ENCODE peak calls at places on chromosomes 7 and 10, in nine cellular contexts. U is cerebellum; F is GM23248; N is activated naive CD4-positive, alpha-beta T cell; Z is naive thymus-derived CD8-positive, alpha-beta T cell; W is T1000; E is GM12891; C is effector memory CD4-positive, alpha-beta T cell; L is stimulated activated CD4-positive, alpha-beta T cell treated with anti-CD3 and anti-CD28 coated beads, Interleukin-12 subunit alpha, Interleukin-12 subunit beta, amount 100 ng/mL, for 48 hours. I is an unnamed sample.

GRCh38 chr7:154388412-154388811 is 336.2 kb downstream of the DPP6 start:
- DNase-seq in W (no peak), N (no peak), E (no peak), L (no peak), C (no peak), Z (no peak), F (no peak), U (no peak), I (no peak)

GRCh38 chr10:114492351-114493037 is 88.2 kb upstream of the AFAP1L2 start:
- DNase-seq in N (no peak), Z (no peak), W (no peak), C (no peak), F (no peak), U (peak), L (no peak), E (no peak), I (no peak)

GRCh38 chr10:98013122-98013521 is 17.3 kb downstream of the CRTAC1 start:
- DNase-seq in L (no peak), C (no peak), Z (no peak), N (no peak), E (no peak), W (no peak), F (no peak), U (no peak), I (no peak)

GRCh38 chr10:132461103-132461682 is 64.2 kb downstream of the PWWP2B start:
- DNase-seq in N (no peak), Z (no peak), U (no peak), W (no peak), E (no peak), F (no peak), L (no peak), C (no peak), I (no peak)

GRCh38 chr10:4383683-4384082 is 442.3 kb upstream of the AKR1E2 start:
- DNase-seq in F (peak), C (no peak), Z (no peak), W (no peak), L (no peak), U (no peak), N (no peak), E (no peak), I (no peak)

GRCh38 chr10:100738055-100738827 is 7.1 kb upstream of the PAX2 start:
- DNase-seq in L (no peak), U (no peak), Z (no peak), C (no peak), N (no peak), E (no peak), F (no peak), W (no peak), I (no peak)

GRCh38 chr7:81075150-81075549 is 156.3 kb upstream of the SEMA3C start:
- DNase-seq in C (no peak), W (no peak), F (peak), E (no peak), N (no peak), U (no peak), Z (no peak), L (no peak), I (no peak)

GRCh38 chr10:103021897-103022286 is 103.8 kb downstream of the CNNM2 start:
- DNase-seq in C (no peak), L (no peak), W (no peak), N (no peak), F (peak), Z (no peak), U (no peak), E (no peak), I (peak)

GRCh38 chr7:120944826-120945562 is 5.6 kb upstream of the ING3 start:
- DNase-seq in L (no peak), N (no peak), W (no peak), Z (no peak), E (no peak), U (no peak), C (no peak), F (no peak), I (no peak)

GRCh38 chr7:30583181-30583580 is 11.5 kb upstream of the GARS1 start:
- DNase-seq in F (no peak), W (no peak), L (no peak), C (no peak), U (no peak), Z (no peak), E (no peak), N (no peak), I (no peak)

GRCh38 chr7:76377186-76377918 is 18.6 kb upstream of the YWHAG start:
- DNase-seq in F (peak), U (no peak), C (no peak), N (no peak), E (no peak), Z (no peak), W (no peak), L (no peak), I (peak)

GRCh38 chr7:644381-645305 is 81.9 kb upstream of the DNAAF5 start:
- DNase-seq in W (no peak), N (no peak), U (no peak), E (no peak), C (no peak), F (no peak), Z (no peak), L (no peak), I (no peak)

GRCh38 chr7:94741179-94741578 is 85.2 kb upstream of the SGCE start:
- DNase-seq in W (no peak), F (no peak), Z (no peak), L (no peak), U (no peak), N (no peak), C (no peak), E (no peak), I (peak)

GRCh38 chr10:70973275-70973674 is 84.9 kb upstream of the PCBD1 start:
- DNase-seq in N (no peak), L (no peak), C (no peak), U (no peak), F (no peak), E (no peak), Z (no peak), W (no peak), I (no peak)

GRCh38 chr10:60148266-60148840 is 241.3 kb downstream of the ANK3 start:
- DNase-seq in E (no peak), N (no peak), L (no peak), C (no peak), F (peak), W (peak), U (no peak), Z (no peak), I (no peak)

GRCh38 chr7:4998244-4998643 is 39.3 kb upstream of the MMD2 start:
- DNase-seq in L (no peak), Z (no peak), U (no peak), N (no peak), W (no peak), E (no peak), F (no peak), C (no peak), I (no peak)

GRCh38 chr7:46145412-46145811 is 224.3 kb upstream of the IGFBP3 start:
- DNase-seq in F (peak), E (no peak), C (no peak), Z (no peak), N (no peak), U (peak), L (no peak), W (peak), I (peak)

GRCh38 chr10:70302292-70302691 is 18.5 kb upstream of the NPFFR1 start:
- DNase-seq in U (no peak), E (no peak), F (peak), L (no peak), Z (no peak), N (no peak), C (no peak), W (no peak), I (no peak)

GRCh38 chr7:47875406-47875805 is 72.9 kb downstream of the PKD1L1 start:
- DNase-seq in L (no peak), Z (no peak), C (no peak), U (no peak), E (no peak), F (no peak), W (no peak), N (no peak), I (no peak)

GRCh38 chr10:69991151-69991550 is 61.5 kb upstream of the MACROH2A2 start:
- DNase-seq in U (no peak), C (no peak), L (no peak), Z (no peak), N (no peak), E (no peak), W (no peak), F (no peak), I (no peak)

GRCh38 chr7:80942261-80943041 is 23.6 kb upstream of the SEMA3C start:
- DNase-seq in C (no peak), F (peak), W (peak), L (no peak), N (no peak), Z (no peak), U (no peak), E (no peak), I (peak)

GRCh38 chr7:155338632-155339320 is 41.1 kb downstream of the INSIG1 start:
- DNase-seq in F (no peak), U (no peak), E (no peak), C (peak), W (no peak), L (no peak), Z (no peak), N (no peak), I (no peak)

GRCh38 chr7:77685219-77685618 is 11.0 kb upstream of the RSBN1L start:
- DNase-seq in E (no peak), C (no peak), W (no peak), F (peak), N (no peak), Z (no peak), U (no peak), L (no peak), I (peak)

GRCh38 chr7:143256932-143257331 is 6.3 kb upstream of the GSTK1 start:
- DNase-seq in F (no peak), N (no peak), U (no peak), C (no peak), L (no peak), W (no peak), Z (no peak), E (no peak), I (no peak)

I was measured in HepG2.